ENCODE peak calls at places on chromosomes 4 and X, in nine cellular contexts. E, R, G, N, Q, Y, X, M and S are unnamed samples.

GRCh38 chrX:37060999-37061398 is 52.8 kb downstream of the FAM47C start:
- DNase-seq in E (peak), R (peak), G (no peak), N (no peak), Q (no peak), Y (peak), X (no peak), M (no peak), S (no peak)

GRCh38 chrX:141652315-141652714 is 46.2 kb downstream of the SPANXD start:
- DNase-seq in E (no peak), R (no peak), G (no peak), N (no peak), Q (no peak), Y (no peak), X (no peak), M (no peak), S (no peak)

GRCh38 chr4:124167602-124168001 is 544.9 kb downstream of the ANKRD50 start:
- DNase-seq in E (no peak), R (no peak), G (no peak), N (no peak), Q (no peak), Y (peak), X (peak), M (no peak), S (no peak)

GRCh38 chr4:118811008-118811764 is 24.7 kb downstream of the SEC24D start:
- DNase-seq in E (no peak), R (no peak), G (no peak), N (peak), Q (no peak), Y (peak), X (no peak), M (no peak), S (no peak)

GRCh38 chr4:48490012-48490679 is at the start of gene ZAR1:
- DNase-seq in E (no peak), R (no peak), G (no peak), N (no peak), Q (no peak), Y (peak), X (no peak), M (no peak), S (peak)

GRCh38 chr4:112381996-112382692 is 85.0 kb downstream of the ALPK1 start:
- DNase-seq in E (no peak), R (no peak), G (no peak), N (no peak), Q (no peak), Y (no peak), X (no peak), M (no peak), S (no peak)

GRCh38 chr4:7074423-7074822 is 6.6 kb upstream of the GRPEL1 start:
- DNase-seq in E (no peak), R (no peak), G (no peak), N (peak), Q (no peak), Y (peak), X (no peak), M (no peak), S (no peak)

GRCh38 chr4:26377352-26378311 is 56.8 kb downstream of the RBPJ start:
- DNase-seq in E (no peak), R (no peak), G (no peak), N (no peak), Q (no peak), Y (no peak), X (no peak), M (no peak), S (no peak)

GRCh38 chr4:83356899-83357661 is 22.4 kb upstream of the HPSE start:
- DNase-seq in E (no peak), R (no peak), G (no peak), N (peak), Q (no peak), Y (peak), X (no peak), M (no peak), S (no peak)

GRCh38 chrX:12997898-12998687 is 23.2 kb downstream of the TMSB4X start:
- DNase-seq in E (no peak), R (no peak), G (no peak), N (no peak), Q (no peak), Y (no peak), X (no peak), M (no peak), S (no peak)

GRCh38 chr4:147589586-147589985 is 27.6 kb upstream of the TMEM184C start:
- DNase-seq in E (no peak), R (no peak), G (no peak), N (no peak), Q (no peak), Y (no peak), X (no peak), M (no peak), S (no peak)

GRCh38 chr4:58776627-58777026 is 1666.4 kb upstream of the IGFBP7 start:
- DNase-seq in E (no peak), R (no peak), G (no peak), N (peak), Q (no peak), Y (no peak), X (no peak), M (no peak), S (no peak)

GRCh38 chr4:110860901-110861300 is 238.0 kb upstream of the PITX2 start:
- DNase-seq in E (no peak), R (no peak), G (no peak), N (no peak), Q (no peak), Y (no peak), X (no peak), M (no peak), S (no peak)

GRCh38 chr4:145808021-145808650 is 128.2 kb downstream of the C4orf51 start:
- DNase-seq in E (no peak), R (no peak), G (no peak), N (peak), Q (no peak), Y (peak), X (no peak), M (no peak), S (no peak)

GRCh38 chr4:79209822-79210635 is 115.8 kb downstream of the NAA11 start:
- DNase-seq in E (no peak), R (peak), G (no peak), N (no peak), Q (no peak), Y (no peak), X (no peak), M (no peak), S (peak)

GRCh38 chr4:88360256-88360655 is 18.4 kb upstream of the HERC6 start:
- DNase-seq in E (no peak), R (no peak), G (no peak), N (no peak), Q (no peak), Y (no peak), X (no peak), M (no peak), S (no peak)

GRCh38 chr4:53557601-53558000 is 33.7 kb downstream of the LNX1 start:
- DNase-seq in E (no peak), R (no peak), G (no peak), N (no peak), Q (no peak), Y (peak), X (no peak), M (no peak), S (no peak)

GRCh38 chrX:39869846-39870601 is 227.7 kb downstream of the BCOR start:
- DNase-seq in E (no peak), R (no peak), G (no peak), N (no peak), Q (no peak), Y (no peak), X (no peak), M (no peak), S (no peak)